ENCODE peak calls at places on chromosome 11, in four cellular contexts. O is astrocyte of the spinal cord, L is fibroblast of the aortic adventitia, W is nephron progenitor cell. H is an unnamed sample.

GRCh38 chr11:63682045-63682915 is 980 bp downstream of the RTN3 start:
- DNase-seq in W (peak), O (no peak), L (no peak), H (no peak)

GRCh38 chr11:25449100-25449499 is 882.8 kb upstream of the ANO3 start:
- DNase-seq in O (no peak), L (no peak), W (no peak), H (no peak)

GRCh38 chr11:1348748-1349073 is 39.3 kb upstream of the TOLLIP start:
- DNase-seq in O (no peak), W (no peak), L (no peak), H (peak)

GRCh38 chr11:103863497-103863896 is 172.9 kb upstream of the DDI1 start:
- DNase-seq in W (no peak), O (peak), L (peak), H (no peak)

GRCh38 chr11:44812971-44813370 is 86.2 kb downstream of the TSPAN18 start:
- DNase-seq in L (no peak), O (no peak), W (no peak), H (no peak)

GRCh38 chr11:9003573-9004309 is at the start of gene NRIP3:
- DNase-seq in W (peak), O (peak), L (peak), H (no peak)

GRCh38 chr11:57342702-57343101 is 4.5 kb downstream of the P2RX3 start:
- DNase-seq in W (no peak), L (no peak), O (no peak), H (no peak)

GRCh38 chr11:88779551-88779950 is 286.2 kb downstream of the GRM5 start:
- DNase-seq in O (peak), W (no peak), L (peak), H (no peak)

GRCh38 chr11:72069200-72069599 is 11.1 kb downstream of the NUMA1 start:
- DNase-seq in O (no peak), L (no peak), W (no peak), H (no peak)

GRCh38 chr11:69636870-69637600 is 3.9 kb upstream of the CCND1 start:
- DNase-seq in O (no peak), L (no peak), W (no peak), H (peak)

DNA sequence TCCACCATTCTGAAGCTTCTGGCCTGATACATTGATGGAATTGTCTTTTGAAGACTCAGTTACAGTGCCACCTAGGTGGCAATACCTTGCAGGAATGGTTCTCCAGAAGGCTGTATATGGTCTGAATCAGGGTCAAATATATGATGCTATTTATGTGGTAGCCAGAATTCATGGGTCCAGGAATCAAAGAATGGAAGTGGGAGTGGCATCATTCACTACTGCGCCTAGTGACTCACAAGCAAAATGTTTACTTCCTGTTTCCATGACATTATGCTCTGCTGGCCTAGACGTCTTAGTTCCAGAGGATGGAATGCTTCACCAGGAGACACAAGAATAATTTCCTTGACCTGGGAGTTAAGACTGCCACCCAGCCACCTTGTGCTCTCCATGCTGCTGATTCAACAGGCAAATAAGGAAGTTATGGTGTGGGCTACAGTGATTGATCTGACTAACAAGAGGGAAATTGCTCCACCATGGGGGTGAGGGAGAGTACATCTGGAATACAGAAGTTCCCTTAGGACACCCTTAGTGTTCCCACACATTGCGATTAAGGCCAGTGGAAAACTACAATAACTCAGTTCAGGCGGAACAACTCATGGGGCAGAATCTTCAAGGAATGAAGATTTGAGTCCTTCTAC is 491.8 kb downstream of the ETS1 start:
- DNase-seq in O (peak), W (no peak), L (peak), H (no peak)
- TF ChIP-seq CTCF in O (peak), W (no peak), L (no peak), H (peak)

GRCh38 chr11:35144103-35144741 is 5.3 kb downstream of the CD44 start:
- DNase-seq in W (no peak), L (peak), O (peak), H (no peak)

GRCh38 chr11:35143509-35144102 is 4.6 kb downstream of the CD44 start:
- DNase-seq in O (no peak), L (no peak), W (no peak), H (no peak)

GRCh38 chr11:35141034-35141433 is 2.1 kb downstream of the CD44 start:
- DNase-seq in O (no peak), W (no peak), L (no peak), H (no peak)

GRCh38 chr11:35141538-35141937 is 2.6 kb downstream of the CD44 start:
- DNase-seq in W (no peak), L (no peak), O (no peak), H (no peak)

DNA sequence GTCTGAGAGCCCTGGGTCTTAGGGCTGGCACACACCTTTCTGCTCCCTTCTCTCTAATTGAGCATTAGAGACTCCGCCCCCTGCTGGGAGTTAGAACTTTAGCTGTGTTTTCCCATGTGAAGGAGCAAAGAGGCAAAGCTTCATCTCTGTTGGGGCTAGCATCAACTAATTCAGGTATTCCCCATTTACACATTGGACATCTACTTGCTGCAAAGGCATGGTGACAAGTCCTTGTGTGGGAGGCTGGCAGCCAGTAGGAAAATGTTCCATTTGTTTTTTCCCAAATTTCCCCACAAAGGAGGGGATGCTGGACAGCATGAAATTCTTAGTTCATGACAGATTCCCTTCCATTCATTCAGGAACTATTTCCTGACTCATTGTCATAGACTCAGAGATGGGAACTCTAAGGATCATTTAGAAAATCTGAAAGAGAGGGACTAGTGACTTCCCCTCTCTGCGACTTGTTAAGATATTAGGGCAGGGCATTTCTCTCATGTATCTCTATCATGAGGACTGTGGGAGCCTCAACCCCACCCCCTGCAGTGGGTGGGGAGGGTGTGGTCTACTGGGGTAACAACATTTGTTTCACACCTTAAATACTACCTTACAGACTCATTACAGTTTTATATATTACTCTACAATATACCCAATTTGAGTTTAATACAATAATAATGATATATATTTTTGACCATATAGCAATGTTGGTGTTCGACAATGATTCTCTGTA is 3.7 kb downstream of the CD44 start:
- DNase-seq in L (peak), W (no peak), O (no peak), H (no peak)
- TF ChIP-seq CTCF in L (no peak), W (no peak), O (no peak), H (peak)

GRCh38 chr11:119018074-119018938 is at the start of the genes RPS25 and TRAPPC4:
- DNase-seq in W (peak), L (peak), O (peak), H (peak)
- TF ChIP-seq CTCF in W (no peak), L (no peak), O (no peak), H (no peak)

GRCh38 chr11:112318193-112318592 is 57.5 kb upstream of the PLET1 start:
- DNase-seq in O (peak), L (peak), W (no peak), H (no peak)

GRCh38 chr11:112316971-112317370 is 56.3 kb upstream of the PLET1 start:
- DNase-seq in L (no peak), W (no peak), O (no peak), H (no peak)

GRCh38 chr11:112318661-112319060 is 58.0 kb upstream of the PLET1 start:
- DNase-seq in L (peak), O (no peak), W (no peak), H (no peak)

GRCh38 chr11:112315861-112316739 is 55.4 kb upstream of the PLET1 start:
- DNase-seq in L (peak), O (no peak), W (no peak), H (no peak)

DNA sequence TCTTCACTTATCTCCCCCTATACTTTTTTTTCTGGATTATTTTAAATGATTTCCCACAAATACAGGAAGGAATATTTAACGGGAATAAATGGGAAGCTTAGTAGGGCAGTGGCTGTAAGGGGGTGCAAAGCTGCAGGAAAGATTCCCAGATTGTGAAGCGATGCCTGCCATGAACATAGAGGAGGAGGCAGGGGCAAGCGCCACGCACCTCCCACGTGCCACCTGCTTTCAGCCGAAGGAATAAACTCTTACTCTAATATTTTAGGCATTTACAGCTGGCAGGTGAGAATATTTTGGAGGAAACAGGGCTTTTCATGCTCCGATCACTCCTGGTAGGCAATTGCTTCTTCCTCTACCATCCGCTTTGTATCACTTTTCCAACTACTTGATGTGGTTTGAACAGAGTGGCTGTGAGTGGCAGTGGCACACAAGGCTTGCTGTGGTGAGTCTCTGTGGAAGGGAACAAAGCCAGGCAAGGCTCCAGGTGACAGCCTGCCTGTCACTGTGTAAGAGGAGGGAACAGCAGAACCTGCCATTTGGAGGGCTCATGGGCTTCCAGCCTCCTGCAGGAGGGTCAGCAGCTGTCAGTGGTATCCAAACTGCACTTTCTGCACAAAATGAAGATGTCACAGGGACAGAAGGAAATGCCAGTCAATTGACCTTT is 54.5 kb upstream of the PLET1 start:
- DNase-seq in O (no peak), W (no peak), L (no peak), H (no peak)
- TF ChIP-seq CTCF in O (no peak), W (no peak), L (no peak), H (no peak)

GRCh38 chr11:37710031-37710430 is 1112.0 kb upstream of the RAG2 start:
- DNase-seq in L (peak), W (no peak), O (peak), H (no peak)

GRCh38 chr11:37712246-37712645 is 1114.2 kb upstream of the RAG2 start:
- DNase-seq in L (peak), O (peak), W (peak), H (no peak)
- TF ChIP-seq CTCF in L (peak), O (peak), W (peak), H (peak)